ENCODE peak calls at places on chromosomes 1 and 21, in six cellular contexts. R is GM20000; M is activated T-cell treated with anti-CD3 and anti-CD28 coated beads, Interleukin-2, amount 50 U/mL, for 1 hour; X is NCI-H1105; Z is BJ; H is mucosa of descending colon. E is an unnamed sample.

GRCh38 chr21:32611471-32611997 is 643 bp downstream of the CFAP298 start:
- DNase-seq in R (peak), M (peak), X (no peak), Z (no peak), H (peak), E (peak)

GRCh38 chr1:67689267-67690017 is 4.4 kb downstream of the GADD45A start:
- DNase-seq in R (no peak), M (no peak), X (no peak), Z (no peak), H (no peak), E (no peak)

GRCh38 chr1:46820076-46820475 is 21.2 kb downstream of the CYP4B1 start:
- DNase-seq in R (no peak), M (no peak), X (no peak), Z (no peak), H (no peak), E (peak)

GRCh38 chr1:214116258-214116657 is 128.5 kb downstream of the PROX1 start:
- DNase-seq in R (no peak), M (no peak), X (no peak), Z (no peak), H (no peak), E (no peak)

GRCh38 chr1:64956733-64957441 is 9.5 kb downstream of the JAK1 start:
- DNase-seq in R (peak), M (no peak), X (no peak), Z (no peak), H (no peak), E (peak)

GRCh38 chr1:220696863-220697231 is 6.7 kb downstream of the C1orf115 start:
- DNase-seq in R (no peak), M (no peak), X (no peak), Z (no peak), H (no peak), E (no peak)

GRCh38 chr1:87439821-87440220 is 111.1 kb downstream of the LMO4 start:
- DNase-seq in R (no peak), M (no peak), X (no peak), Z (no peak), H (no peak), E (no peak)

GRCh38 chr21:44986471-44987291 is 46.9 kb downstream of the SLX9 start:
- DNase-seq in R (no peak), M (peak), X (no peak), Z (no peak), H (peak), E (no peak)

GRCh38 chr1:116345830-116346229 is 27.2 kb upstream of the ATP1A1 start:
- DNase-seq in R (no peak), M (peak), X (peak), Z (no peak), H (no peak), E (no peak)

GRCh38 chr1:234617986-234618725 is 8.2 kb upstream of the IRF2BP2 start:
- DNase-seq in R (no peak), M (no peak), X (no peak), Z (peak), H (no peak), E (no peak)

GRCh38 chr21:45392206-45392971 is 12.6 kb upstream of the COL18A1 start:
- DNase-seq in R (no peak), M (no peak), X (no peak), Z (no peak), H (peak), E (no peak)

GRCh38 chr1:44664730-44665370 is 9.4 kb downstream of the TMEM53 start:
- DNase-seq in R (peak), M (no peak), X (no peak), Z (no peak), H (no peak), E (peak)

GRCh38 chr1:183467687-183468086 is 4.6 kb upstream of the SMG7 start:
- DNase-seq in R (no peak), M (no peak), X (no peak), Z (no peak), H (no peak), E (no peak)

GRCh38 chr1:29156543-29157268 is 25.0 kb downstream of the SRSF4 start:
- DNase-seq in R (no peak), M (no peak), X (no peak), Z (no peak), H (no peak), E (no peak)

GRCh38 chr1:3827813-3828307 is 29.2 kb downstream of the CEP104 start:
- DNase-seq in R (no peak), M (no peak), X (no peak), Z (no peak), H (no peak), E (no peak)

GRCh38 chr1:1122078-1122811 is 6.4 kb upstream of the C1orf159 start:
- DNase-seq in R (peak), M (peak), X (peak), Z (no peak), H (peak), E (peak)

GRCh38 chr1:84698151-84698651 is 7.9 kb upstream of the SSX2IP start:
- DNase-seq in R (no peak), M (no peak), X (no peak), Z (peak), H (no peak), E (no peak)

GRCh38 chr1:235107368-235108184 is 21.1 kb downstream of the TOMM20 start:
- DNase-seq in R (no peak), M (peak), X (no peak), Z (no peak), H (no peak), E (no peak)

GRCh38 chr1:240956424-240956823 is 344.5 kb upstream of the GREM2 start:
- DNase-seq in R (no peak), M (no peak), X (no peak), Z (no peak), H (no peak), E (no peak)

GRCh38 chr1:67214420-67215174 is 48.3 kb downstream of the IL23R start:
- DNase-seq in R (peak), M (no peak), X (peak), Z (no peak), H (no peak), E (peak)

GRCh38 chr1:179121159-179121938 is 39.5 kb downstream of the TOR3A start:
- DNase-seq in R (peak), M (no peak), X (no peak), Z (no peak), H (no peak), E (peak)

GRCh38 chr1:183178490-183178889 is 7.6 kb upstream of the LAMC2 start:
- DNase-seq in R (no peak), M (no peak), X (no peak), Z (no peak), H (no peak), E (no peak)

GRCh38 chr21:32137266-32137665 is 141.6 kb downstream of the MIS18A start:
- DNase-seq in R (no peak), M (no peak), X (no peak), Z (no peak), H (no peak), E (no peak)

GRCh38 chr1:213415686-213416380 is 364.8 kb downstream of the RPS6KC1 start:
- DNase-seq in R (no peak), M (no peak), X (no peak), Z (no peak), H (no peak), E (no peak)

GRCh38 chr1:115068780-115069179 is 20.5 kb downstream of the TSPAN2 start:
- DNase-seq in R (no peak), M (no peak), X (peak), Z (no peak), H (no peak), E (no peak)

GRCh38 chr1:15000671-15001070 is 152.9 kb upstream of the TMEM51 start:
- DNase-seq in R (no peak), M (no peak), X (no peak), Z (no peak), H (no peak), E (no peak)

GRCh38 chr1:205920861-205921558 is 22.2 kb downstream of the SLC26A9 start:
- DNase-seq in R (no peak), M (no peak), X (no peak), Z (no peak), H (no peak), E (no peak)

GRCh38 chr1:29282924-29283803 is 46.8 kb downstream of the PTPRU start:
- DNase-seq in R (peak), M (no peak), X (no peak), Z (no peak), H (peak), E (peak)

GRCh38 chr1:160204526-160205241 is 500 bp upstream of the PEA15 start:
- DNase-seq in R (peak), M (no peak), X (no peak), Z (no peak), H (no peak), E (peak)

GRCh38 chr1:11893907-11894251 is 32.3 kb downstream of the KIAA2013 start:
- DNase-seq in R (peak), M (peak), X (peak), Z (no peak), H (peak), E (peak)

GRCh38 chr1:1971688-1972087 is 31.9 kb downstream of the CFAP74 start:
- DNase-seq in R (no peak), M (no peak), X (no peak), Z (no peak), H (no peak), E (no peak)

GRCh38 chr1:43217747-43218146 is 45.6 kb downstream of the CFAP57 start:
- DNase-seq in R (no peak), M (no peak), X (no peak), Z (no peak), H (no peak), E (no peak)

GRCh38 chr1:29456685-29457084 is 220.4 kb downstream of the PTPRU start:
- DNase-seq in R (no peak), M (no peak), X (no peak), Z (no peak), H (no peak), E (no peak)

GRCh38 chr1:66654643-66655042 is 97.6 kb upstream of the DYNLT5 start:
- DNase-seq in R (no peak), M (no peak), X (no peak), Z (no peak), H (no peak), E (no peak)

GRCh38 chr1:172936088-172936487 is 114.7 kb downstream of the TNFSF18 start:
- DNase-seq in R (no peak), M (no peak), X (no peak), Z (no peak), H (no peak), E (no peak)

GRCh38 chr21:43973634-43973955 is 38.5 kb upstream of the TRAPPC10 start:
- DNase-seq in R (no peak), M (no peak), X (no peak), Z (no peak), H (peak), E (no peak)

E was measured in GM10248.